ENCODE peak calls at places on chromosome 21, in seven cellular contexts. V is kidney epithelial cell; E is HFF-Myc; I is esophagus muscularis mucosa; R is pancreas; M is foreskin fibroblast; L is CD8-positive, alpha-beta T cell. X is an unnamed sample.

GRCh38 chr21:37503848-37504467 is 137.4 kb downstream of the DYRK1A start:
- DNase-seq in V (no peak), L (no peak), I (no peak), M (peak), R (no peak), E (peak), X (no peak)

GRCh38 chr21:41175080-41175479 is 7.1 kb downstream of the BACE2 start:
- DNase-seq in M (no peak), E (no peak), R (no peak), I (no peak), L (no peak), V (no peak), X (no peak)

GRCh38 chr21:33078907-33079582 is 9.1 kb downstream of the OLIG1 start:
- DNase-seq in I (no peak), R (no peak), M (peak), E (peak), V (peak), L (no peak), X (no peak)

GRCh38 chr21:19999369-20000272 is 998.6 kb upstream of the NCAM2 start:
- DNase-seq in M (no peak), V (no peak), I (no peak), E (no peak), L (no peak), R (no peak), X (no peak)

GRCh38 chr21:33546076-33546475 is 3.2 kb downstream of the SON start:
- DNase-seq in L (no peak), V (no peak), M (no peak), E (no peak), I (no peak), R (no peak), X (no peak)

GRCh38 chr21:38460171-38460742 is 38.0 kb downstream of the ERG start:
- DNase-seq in M (no peak), V (no peak), R (no peak), L (no peak), I (no peak), E (peak), X (no peak)

GRCh38 chr21:14526816-14527689 is 19.1 kb downstream of the SAMSN1 start:
- DNase-seq in M (no peak), L (no peak), E (no peak), I (no peak), V (no peak), R (no peak), X (peak)

GRCh38 chr21:25176637-25177412 is 430.5 kb downstream of the MRPL39 start:
- DNase-seq in M (no peak), R (no peak), I (no peak), V (no peak), E (no peak), L (no peak), X (no peak)

GRCh38 chr21:31243611-31244010 is 100.5 kb downstream of the TIAM1 start:
- DNase-seq in E (no peak), I (no peak), V (no peak), R (no peak), L (no peak), M (no peak), X (no peak)

GRCh38 chr21:31173881-31174555 is 135.7 kb upstream of the KRTAP19-8 start:
- DNase-seq in L (no peak), I (no peak), M (peak), R (no peak), E (no peak), V (no peak), X (peak)

GRCh38 chr21:28627691-28628090 is 365.0 kb downstream of the LTN1 start:
- DNase-seq in L (no peak), M (peak), I (no peak), V (no peak), R (no peak), E (no peak), X (no peak)

GRCh38 chr21:29194847-29195246 is 64.4 kb downstream of the MAP3K7CL start:
- DNase-seq in I (no peak), E (no peak), V (no peak), M (peak), R (no peak), L (no peak), X (no peak)

GRCh38 chr21:7952648-7953047 is 2568.7 kb upstream of the TPTE start:
- DNase-seq in V (no peak), R (no peak), E (no peak), L (no peak), I (no peak), M (no peak), X (no peak)

GRCh38 chr21:7947422-7947821 is 2574.0 kb upstream of the TPTE start:
- DNase-seq in R (no peak), L (no peak), V (no peak), I (no peak), M (no peak), E (no peak), X (no peak)

GRCh38 chr21:7957713-7958064 is 2563.7 kb upstream of the TPTE start:
- DNase-seq in M (no peak), I (no peak), L (no peak), E (no peak), V (no peak), R (no peak), X (no peak)

GRCh38 chr21:7951854-7952519 is 2569.4 kb upstream of the TPTE start:
- DNase-seq in I (no peak), E (no peak), V (no peak), L (no peak), R (no peak), M (no peak), X (no peak)

DNA sequence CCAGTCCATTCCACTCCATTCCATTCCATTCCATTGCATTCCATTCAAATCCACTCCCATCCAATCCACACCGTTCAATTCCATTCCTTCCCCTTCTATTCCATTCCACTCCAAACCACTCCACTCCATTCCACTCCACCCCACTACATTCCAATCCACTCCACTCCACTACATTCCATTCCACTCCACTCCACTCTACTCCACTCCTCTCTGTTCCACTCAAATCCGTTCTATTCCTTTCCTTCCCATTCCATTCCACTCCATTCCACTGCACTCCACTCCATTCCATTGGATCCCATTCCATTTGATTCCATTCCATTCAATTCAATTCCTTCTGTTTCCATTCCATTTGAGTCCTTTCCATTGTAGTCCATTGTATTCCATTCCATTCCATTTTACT is 2568.3 kb upstream of the TPTE start:
- DNase-seq in E (no peak), V (no peak), L (no peak), I (no peak), M (no peak), R (no peak), X (no peak)
- H3K4me3 ChIP-seq in E (no peak), V (no peak), L (no peak), I (no peak), M (no peak), R (no peak), X (no peak)

GRCh38 chr21:35045539-35046222 is 3.4 kb downstream of the RUNX1 start:
- DNase-seq in I (peak), L (no peak), V (no peak), M (no peak), E (no peak), R (no peak), X (peak)
- H3K4me3 ChIP-seq in I (no peak), L (peak), V (no peak), M (no peak), E (no peak), R (no peak), X (peak)

GRCh38 chr21:45453308-45453950 is 48.5 kb downstream of the COL18A1 start:
- DNase-seq in L (no peak), I (no peak), E (no peak), R (no peak), V (no peak), M (no peak), X (no peak)

GRCh38 chr21:45454081-45454923 is 49.3 kb downstream of the COL18A1 start:
- DNase-seq in R (no peak), M (peak), E (no peak), I (no peak), V (no peak), L (no peak), X (no peak)

GRCh38 chr21:45455321-45456013 is 50.5 kb downstream of the COL18A1 start:
- DNase-seq in L (no peak), E (no peak), M (peak), R (no peak), I (no peak), V (no peak), X (peak)

GRCh38 chr21:45456014-45456835 is 51.3 kb downstream of the COL18A1 start:
- DNase-seq in I (no peak), V (no peak), R (no peak), L (no peak), M (no peak), E (no peak), X (peak)

DNA sequence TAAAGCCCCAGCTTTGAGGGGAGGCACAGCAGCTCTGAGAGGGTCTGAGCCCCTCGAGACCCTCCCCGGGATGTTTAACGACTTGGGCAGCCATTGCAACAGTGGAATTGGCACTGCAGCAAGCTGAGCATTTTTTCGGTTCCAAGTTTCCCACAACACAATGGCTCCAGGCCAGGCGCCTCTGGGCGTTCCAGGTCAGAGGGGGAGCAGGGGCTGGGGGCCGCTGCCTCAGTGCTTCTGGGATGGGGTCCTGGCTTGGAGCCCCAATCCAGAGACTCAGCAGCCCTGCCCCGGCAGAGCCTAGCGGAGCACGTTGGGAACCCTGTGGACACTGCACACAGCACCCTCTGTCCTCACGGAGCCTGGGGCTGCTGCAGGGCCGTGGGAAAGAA is 50.0 kb downstream of the COL18A1 start:
- DNase-seq in V (no peak), M (no peak), E (no peak), R (no peak), I (no peak), L (no peak), X (no peak)
- H3K4me3 ChIP-seq in V (no peak), M (no peak), E (no peak), R (no peak), I (peak), L (no peak), X (no peak)

GRCh38 chr21:35026153-35026499 is 23.0 kb downstream of the RUNX1 start:
- DNase-seq in V (no peak), E (no peak), I (no peak), L (no peak), R (no peak), M (no peak), X (no peak)
- H3K4me3 ChIP-seq in V (no peak), E (no peak), I (no peak), L (peak), R (no peak), M (no peak), X (peak)